ENCODE peak calls at places on chromosome 20, in five cellular contexts. R is HCT116, G is OCI-LY7, Q is GM23338, F is GM23248. U is an unnamed sample.

GRCh38 chr20:41180599-41181333 is 43.4 kb downstream of the PLCG1 start:
- DNase-seq in G (no peak), Q (no peak), R (no peak), F (no peak), U (no peak)

GRCh38 chr20:53294804-53295203 is 298.8 kb downstream of the ZNF217 start:
- DNase-seq in Q (no peak), R (no peak), F (peak), G (no peak), U (no peak)

GRCh38 chr20:32970973-32971300 is 33.3 kb downstream of the SUN5 start:
- DNase-seq in Q (no peak), R (no peak), F (no peak), G (no peak), U (peak)

GRCh38 chr20:36391456-36391855 is 85.3 kb downstream of the DLGAP4 start:
- DNase-seq in R (no peak), Q (peak), G (no peak), F (peak), U (no peak)

GRCh38 chr20:45374966-45375365 is 3.2 kb downstream of the TP53TG5 start:
- DNase-seq in G (no peak), R (no peak), F (no peak), Q (no peak), U (no peak)

GRCh38 chr20:63534427-63534830 is 2.7 kb downstream of the PTK6 start:
- DNase-seq in Q (no peak), F (no peak), G (no peak), R (no peak), U (no peak)

GRCh38 chr20:47681977-47682812 is 103.1 kb downstream of the SULF2 start:
- DNase-seq in F (peak), Q (no peak), R (no peak), G (no peak), U (peak)

GRCh38 chr20:42530855-42531674 is 658.6 kb downstream of the PTPRT start:
- DNase-seq in R (no peak), F (peak), Q (peak), G (peak), U (peak)

GRCh38 chr20:37501940-37502339 is 19.1 kb upstream of the NNAT start:
- DNase-seq in Q (peak), F (no peak), G (no peak), R (no peak), U (no peak)

GRCh38 chr20:61875221-61875885 is 190.3 kb downstream of the TAF4 start:
- DNase-seq in R (no peak), G (no peak), F (no peak), Q (peak), U (no peak)

GRCh38 chr20:3648941-3649340 is 14.3 kb downstream of the GFRA4 start:
- DNase-seq in Q (no peak), G (no peak), R (no peak), F (no peak), U (no peak)

GRCh38 chr20:11676618-11677289 is 240.9 kb upstream of the BTBD3 start:
- DNase-seq in Q (peak), F (peak), R (peak), G (peak), U (peak)

GRCh38 chr20:56865055-56865454 is 235.9 kb downstream of the TFAP2C start:
- DNase-seq in Q (no peak), G (no peak), R (no peak), F (peak), U (no peak)

GRCh38 chr20:33407796-33408195 is 6.5 kb upstream of the CDK5RAP1 start:
- DNase-seq in F (no peak), R (no peak), G (no peak), Q (no peak), U (no peak)

GRCh38 chr20:35773154-35773751 is 1.4 kb downstream of the PHF20 start:
- DNase-seq in G (peak), F (peak), R (no peak), Q (peak), U (peak)

GRCh38 chr20:49906615-49907154 is 8.6 kb downstream of the SPATA2 start:
- DNase-seq in F (no peak), Q (no peak), R (no peak), G (no peak), U (no peak)

GRCh38 chr20:49907405-49908257 is 7.7 kb downstream of the SPATA2 start:
- DNase-seq in Q (no peak), F (no peak), G (no peak), R (no peak), U (no peak)

GRCh38 chr20:49905415-49906091 is 9.8 kb downstream of the SPATA2 start:
- DNase-seq in F (no peak), R (no peak), Q (no peak), G (no peak), U (no peak)

GRCh38 chr20:49904440-49905214 is 10.7 kb downstream of the SPATA2 start:
- DNase-seq in R (no peak), Q (no peak), F (no peak), G (no peak), U (no peak)

GRCh38 chr20:49906101-49906604 is 9.2 kb downstream of the SPATA2 start:
- DNase-seq in R (no peak), G (no peak), Q (no peak), F (no peak), U (no peak)
- H3K4me3 ChIP-seq in R (no peak), G (no peak), Q (no peak), F (no peak), U (no peak)

GRCh38 chr20:44135811-44136204 is 51.2 kb downstream of the JPH2 start:
- DNase-seq in G (no peak), R (no peak), Q (no peak), F (no peak), U (no peak)

GRCh38 chr20:44134897-44135810 is 51.8 kb downstream of the JPH2 start:
- DNase-seq in Q (no peak), G (no peak), R (no peak), F (peak), U (no peak)

GRCh38 chr20:44131704-44132103 is 55.3 kb downstream of the JPH2 start:
- DNase-seq in G (no peak), R (no peak), F (no peak), Q (no peak), U (no peak)

GRCh38 chr20:44136579-44136978 is 50.4 kb downstream of the JPH2 start:
- DNase-seq in G (no peak), Q (no peak), R (no peak), F (no peak), U (no peak)

GRCh38 chr20:44133424-44133823 is 53.6 kb downstream of the JPH2 start:
- DNase-seq in G (no peak), F (no peak), Q (no peak), R (no peak), U (no peak)
- TF ChIP-seq EZH2phosphoT487 in G (no peak), F (no peak), Q (no peak), R (no peak), U (no peak)

DNA sequence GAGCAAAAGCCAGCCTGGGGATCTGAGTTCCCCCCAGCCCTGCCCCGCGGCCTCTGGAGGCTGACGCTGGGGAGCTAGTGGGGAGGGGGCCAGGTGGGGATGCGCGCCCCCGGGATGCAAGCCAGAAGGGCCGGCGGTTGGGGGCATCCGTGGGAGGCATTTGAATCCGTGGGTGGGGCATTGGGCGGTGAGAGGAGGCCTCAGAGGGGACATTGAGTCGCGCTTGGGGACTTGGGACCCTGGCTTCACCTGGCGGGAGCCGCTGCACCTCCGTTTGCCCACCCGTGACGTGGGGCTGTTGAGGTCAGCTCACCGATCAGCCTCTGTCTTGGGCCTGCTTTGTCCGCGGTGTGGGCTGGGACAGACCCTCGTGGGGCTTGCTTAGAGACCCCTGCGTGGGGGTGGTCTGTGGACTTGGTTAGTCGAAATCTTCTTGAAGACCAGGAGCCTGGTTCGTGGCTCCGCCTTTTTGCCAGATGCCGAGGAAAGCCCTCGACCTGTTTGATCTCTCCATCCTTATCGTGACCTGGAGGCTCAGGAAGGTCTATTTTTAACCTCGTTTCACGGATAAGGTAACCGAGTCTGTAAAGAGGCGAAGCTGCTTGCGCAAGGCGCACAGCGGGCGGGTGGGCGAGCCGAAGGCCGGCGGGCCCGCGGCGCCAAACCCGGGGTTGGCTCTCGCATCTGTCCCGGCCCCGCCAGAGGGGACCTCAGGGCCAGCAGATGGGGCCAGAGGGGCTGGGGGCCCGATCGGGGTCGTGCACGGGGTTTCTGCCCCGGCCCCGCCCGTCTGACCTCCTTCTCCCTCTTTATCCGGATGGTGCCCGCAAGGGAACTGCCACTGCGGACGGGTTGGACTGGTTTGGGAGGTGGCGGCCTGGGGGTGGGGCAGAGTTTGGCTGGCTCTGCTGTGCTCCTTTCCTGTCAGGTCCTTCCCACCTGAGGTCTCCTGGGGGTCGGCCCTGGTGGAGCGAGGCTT is 8.3 kb downstream of the FAM110A start:
- DNase-seq in Q (peak), R (no peak), G (no peak), F (no peak), U (no peak)
- H3K4me3 ChIP-seq in Q (peak), R (peak), G (peak), F (peak), U (peak)

DNA sequence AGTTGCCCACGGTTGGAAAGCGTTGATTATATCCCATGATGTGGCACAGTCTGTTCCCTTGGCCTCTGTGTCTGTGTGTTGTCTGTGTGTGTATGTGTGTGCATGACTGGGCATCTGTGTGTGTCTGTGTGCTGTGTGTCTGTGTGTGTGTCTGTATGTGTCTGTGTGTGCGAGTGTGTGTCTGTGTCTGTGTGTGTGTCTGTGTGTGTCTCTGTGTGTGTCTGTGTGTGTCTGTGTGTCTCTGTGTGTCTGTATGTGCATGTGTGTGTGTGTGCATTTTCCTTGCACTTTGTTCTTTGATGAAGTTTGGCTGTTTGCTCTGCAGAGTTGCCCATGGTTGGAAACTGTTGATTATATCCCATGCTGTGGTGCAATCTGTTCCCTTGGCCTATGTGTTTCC is 78.1 kb upstream of the RIN2 start:
- DNase-seq in R (no peak), Q (no peak), G (no peak), F (no peak), U (no peak)
- TF ChIP-seq EZH2phosphoT487 in R (no peak), Q (no peak), G (no peak), F (no peak), U (no peak)

GRCh38 chr20:10385850-10386544 is 48.0 kb downstream of the MKKS start:
- DNase-seq in F (no peak), G (no peak), R (no peak), Q (no peak), U (no peak)
- H3K4me3 ChIP-seq in F (no peak), G (no peak), R (no peak), Q (no peak), U (no peak)

U was measured in hepatocyte.